ENCODE peak calls at places on chromosome 2, in five cellular contexts. A is K562, P is Panc1, R is GM23338, O is SK-N-SH. K is an unnamed sample.

GRCh38 chr2:188810591-188810990 is 163.6 kb upstream of the COL3A1 start:
- DNase-seq in A (no peak), P (no peak), R (no peak), O (no peak), K (no peak)

GRCh38 chr2:9695916-9696315 is 65.1 kb upstream of the YWHAQ start:
- DNase-seq in A (no peak), P (no peak), R (no peak), O (no peak), K (no peak)

GRCh38 chr2:178327516-178327915 is 123.5 kb downstream of the PRKRA start:
- DNase-seq in A (no peak), P (no peak), R (no peak), O (no peak), K (no peak)

GRCh38 chr2:158665536-158666302 is 129.4 kb upstream of the DAPL1 start:
- DNase-seq in A (no peak), P (no peak), R (no peak), O (peak), K (no peak)

GRCh38 chr2:84956334-84957297 is 14.3 kb upstream of the KCMF1 start:
- DNase-seq in A (no peak), P (no peak), R (no peak), O (no peak), K (no peak)

GRCh38 chr2:162301151-162301804 is 17.2 kb downstream of the IFIH1 start:
- DNase-seq in A (peak), P (no peak), R (peak), O (peak), K (peak)

GRCh38 chr2:27753744-27754588 is 17.6 kb upstream of the MRPL33 start:
- DNase-seq in A (peak), P (peak), R (peak), O (peak), K (peak)

GRCh38 chr2:188569441-188569840 is 277.8 kb downstream of the GULP1 start:
- DNase-seq in A (no peak), P (no peak), R (no peak), O (no peak), K (no peak)

GRCh38 chr2:60267122-60267521 is 286.3 kb downstream of the BCL11A start:
- DNase-seq in A (no peak), P (no peak), R (no peak), O (no peak), K (no peak)

GRCh38 chr2:70831861-70832260 is 3.8 kb downstream of the CD207 start:
- DNase-seq in A (no peak), P (no peak), R (no peak), O (no peak), K (no peak)

GRCh38 chr2:26457241-26457666 is 20.7 kb downstream of the OTOF start:
- DNase-seq in A (no peak), P (no peak), R (no peak), O (no peak), K (no peak)

GRCh38 chr2:18630101-18630500 is 40.7 kb upstream of the NT5C1B start:
- DNase-seq in A (no peak), P (no peak), R (no peak), O (no peak), K (no peak)

GRCh38 chr2:202038471-202039277 is 5.0 kb downstream of the FZD7 start:
- DNase-seq in A (peak), P (no peak), R (peak), O (no peak), K (no peak)
- TF ChIP-seq POLR2AphosphoS5 in A (no peak), P (no peak), R (peak), O (peak), K (no peak)

GRCh38 chr2:198657520-198658121 is 800.1 kb downstream of the SATB2 start:
- DNase-seq in A (peak), P (peak), R (peak), O (peak), K (no peak)
- TF ChIP-seq REST in A (no peak), P (no peak), R (no peak), O (no peak), K (no peak)

GRCh38 chr2:241595600-241596140 is 37.1 kb downstream of the BOK start:
- DNase-seq in A (no peak), P (no peak), R (peak), O (no peak), K (no peak)
- TF ChIP-seq POLR2AphosphoS5 in A (no peak), P (no peak), R (no peak), O (no peak), K (no peak)

DNA sequence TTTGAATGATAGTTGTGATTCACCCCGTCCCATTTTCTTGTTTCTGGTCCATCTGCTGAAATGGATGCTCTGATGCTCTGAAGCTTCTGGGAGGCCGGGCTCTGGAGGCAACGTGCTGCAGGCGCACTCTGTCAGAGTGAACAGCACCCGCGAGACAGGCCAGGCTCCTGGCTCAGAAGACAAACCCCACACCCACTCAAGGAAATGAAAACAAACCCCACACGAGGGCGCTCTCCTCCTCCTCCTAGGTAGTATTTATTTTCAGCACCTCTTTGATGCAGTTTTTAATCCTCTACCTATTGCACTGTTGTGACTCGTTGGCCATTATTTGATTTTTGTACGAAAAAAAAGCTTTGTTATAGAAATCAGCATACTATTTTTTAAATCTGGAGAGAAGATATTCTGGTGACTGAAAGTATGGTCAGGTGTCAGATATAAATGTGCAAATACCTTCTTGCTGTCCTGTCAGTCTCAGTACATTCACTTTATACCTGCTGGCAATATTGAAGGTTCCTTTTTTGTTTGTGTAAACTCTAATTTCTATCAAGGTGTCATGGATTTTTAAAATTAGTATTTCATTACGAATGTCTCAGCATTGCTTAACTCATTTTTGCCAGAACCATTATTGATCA is 10.3 kb upstream of the CHST10 start:
- DNase-seq in A (peak), P (no peak), R (peak), O (peak), K (no peak)
- TF ChIP-seq REST in A (no peak), P (no peak), R (no peak), O (no peak), K (no peak)

DNA sequence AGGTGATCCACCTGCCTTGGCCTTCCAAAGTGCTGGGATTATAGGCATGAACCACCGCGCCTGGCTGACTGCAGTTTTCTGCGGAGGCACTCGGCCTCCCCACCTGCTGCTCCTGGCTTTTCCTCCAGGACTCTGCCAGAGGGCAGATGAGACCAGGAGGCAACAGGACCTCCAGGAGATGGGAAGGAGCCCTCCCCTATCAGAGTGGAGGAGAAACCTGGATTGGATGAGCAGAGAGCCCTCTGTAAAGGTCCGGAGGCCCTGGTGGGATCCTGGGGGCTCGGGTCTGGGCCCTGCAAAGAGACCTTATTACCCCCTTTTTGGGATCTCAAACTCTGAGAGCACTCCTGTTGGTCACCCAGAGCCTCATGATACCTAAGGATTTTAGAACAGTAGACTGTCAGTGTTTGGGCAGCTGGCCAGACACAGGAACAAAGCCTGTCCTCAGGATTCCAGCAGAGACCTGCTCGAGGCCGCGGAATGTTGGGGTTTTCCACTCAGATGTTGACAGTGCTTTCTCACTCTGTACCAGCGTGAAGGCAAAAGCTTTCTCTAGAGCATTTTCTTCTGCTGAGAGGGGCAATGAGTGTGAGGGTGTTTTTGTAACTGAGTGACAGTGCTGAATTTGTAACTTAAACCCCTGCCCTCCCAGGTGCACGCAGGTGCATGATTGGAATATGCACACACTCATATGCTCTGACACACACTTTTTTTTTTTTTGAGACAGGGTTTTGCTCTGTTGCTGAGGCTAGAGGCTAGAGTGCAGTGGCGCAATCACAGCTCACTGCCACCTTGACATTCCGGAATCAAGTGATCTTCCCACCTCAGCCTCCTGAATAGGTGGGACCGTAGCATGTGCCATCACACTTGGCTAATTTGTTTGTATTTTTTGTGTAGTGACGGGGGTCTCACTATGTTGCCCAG is 48.4 kb downstream of the NPPC start:
- DNase-seq in A (no peak), P (no peak), R (peak), O (no peak), K (no peak)
- TF ChIP-seq POLR2AphosphoS5 in A (no peak), P (no peak), R (no peak), O (no peak), K (no peak)

GRCh38 chr2:136077138-136077537 is 40.8 kb downstream of the CXCR4 start:
- DNase-seq in A (no peak), P (no peak), R (no peak), O (no peak), K (no peak)

GRCh38 chr2:136081582-136082210 is 36.3 kb downstream of the CXCR4 start:
- DNase-seq in A (no peak), P (no peak), R (no peak), O (no peak), K (no peak)

GRCh38 chr2:136085810-136086209 is 32.1 kb downstream of the CXCR4 start:
- DNase-seq in A (no peak), P (no peak), R (no peak), O (no peak), K (no peak)

GRCh38 chr2:136075466-136075865 is 42.5 kb downstream of the CXCR4 start:
- DNase-seq in A (no peak), P (no peak), R (no peak), O (no peak), K (no peak)

GRCh38 chr2:136080114-136080513 is 37.8 kb downstream of the CXCR4 start:
- DNase-seq in A (no peak), P (no peak), R (no peak), O (no peak), K (no peak)
- TF ChIP-seq REST in A (no peak), P (no peak), R (no peak), O (no peak), K (no peak)

GRCh38 chr2:227351639-227352038 is 26.6 kb downstream of the MFF start:
- DNase-seq in A (no peak), P (no peak), R (no peak), O (no peak), K (no peak)
- TF ChIP-seq POLR2AphosphoS5 in A (no peak), P (no peak), R (no peak), O (no peak), K (no peak)

DNA sequence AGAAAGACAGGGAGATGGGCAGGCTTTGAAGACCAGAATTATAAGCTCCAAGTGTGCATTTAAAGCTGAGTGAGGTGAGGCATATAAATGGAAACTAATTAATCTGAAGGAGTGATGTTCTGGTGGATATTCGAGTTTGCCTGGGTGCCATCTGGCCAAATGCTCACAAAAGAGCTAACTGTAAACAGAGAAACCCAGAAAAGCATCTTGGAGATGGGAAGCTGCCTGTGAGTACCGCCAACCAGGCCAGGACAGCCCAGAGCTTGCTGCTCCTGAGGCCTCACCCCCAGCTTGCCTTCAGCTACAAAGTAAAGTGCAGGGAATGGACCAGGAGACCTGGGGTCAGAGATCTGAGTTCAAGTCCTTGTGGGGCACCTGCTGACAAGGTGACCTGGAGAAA is 446.1 kb upstream of the MYT1L start:
- DNase-seq in A (no peak), P (no peak), R (no peak), O (no peak), K (no peak)
- TF ChIP-seq REST in A (no peak), P (no peak), R (no peak), O (no peak), K (no peak)

GRCh38 chr2:37856101-37856751 is 68.9 kb upstream of the RMDN2 start:
- DNase-seq in A (no peak), P (no peak), R (no peak), O (peak), K (no peak)
- TF ChIP-seq POLR2AphosphoS5 in A (no peak), P (no peak), R (no peak), O (peak), K (no peak)

DNA sequence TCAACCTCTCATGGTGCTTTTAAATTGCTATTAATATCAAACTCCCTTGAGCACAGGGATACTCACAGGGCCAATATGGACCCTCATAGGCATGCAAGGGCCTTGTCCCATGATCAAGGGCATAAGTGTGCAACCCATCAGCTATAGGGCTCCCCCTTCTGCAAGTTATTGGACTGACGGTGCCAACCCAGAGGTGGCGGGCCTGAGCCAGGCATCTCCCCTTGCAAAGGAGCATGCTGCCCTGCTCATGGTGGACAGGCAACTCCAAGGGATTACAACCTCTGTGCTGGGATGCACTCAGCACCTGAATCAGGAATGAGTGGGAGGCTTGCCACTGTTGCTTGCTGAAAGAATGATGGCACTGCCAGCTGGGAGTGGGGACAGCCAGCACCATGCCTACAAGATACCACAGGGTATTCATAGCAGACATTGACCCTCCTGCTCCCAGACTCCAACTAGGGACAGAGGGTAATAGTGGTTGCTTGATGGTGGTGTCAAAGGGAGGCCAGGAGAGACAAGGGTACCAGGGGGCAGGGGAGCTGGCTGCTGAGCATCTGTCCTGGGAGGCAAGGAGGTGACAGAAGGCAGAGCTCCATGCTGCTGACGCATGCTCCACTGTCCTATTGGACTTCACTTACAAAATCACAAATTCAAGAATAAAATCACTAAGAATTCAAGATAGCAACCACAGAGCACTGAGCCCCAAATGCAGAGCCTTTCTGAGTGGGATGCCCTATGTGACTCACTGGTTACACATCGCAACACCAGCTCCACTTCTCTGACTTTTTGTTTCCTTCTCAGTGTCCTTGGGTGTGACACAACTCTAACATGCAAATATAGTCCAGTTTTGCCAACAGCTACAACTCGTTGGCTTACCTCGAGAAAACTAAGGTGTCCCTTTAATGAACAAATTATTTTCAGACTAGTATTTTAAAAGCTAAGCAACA is 157.1 kb upstream of the CCDC150 start:
- DNase-seq in A (no peak), P (no peak), R (no peak), O (no peak), K (no peak)
- TF ChIP-seq REST in A (no peak), P (no peak), R (no peak), O (no peak), K (no peak)

K was measured in HL-60.